ENCODE peak calls at places on chromosomes 3 and 15, in four cellular contexts. Z is heart right ventricle, Y is pancreas, F is neural progenitor cell. V is an unnamed sample.

GRCh38 chr15:93830221-93830765 is 401.1 kb upstream of the MCTP2 start:
- DNase-seq in Z (no peak), F (no peak), Y (no peak), V (no peak)

GRCh38 chr3:46895761-46896160 is 18.2 kb downstream of the PTH1R start:
- DNase-seq in Z (no peak), Y (peak), F (no peak), V (no peak)

GRCh38 chr15:65466901-65467300 is 44.2 kb upstream of the IGDCC4 start:
- DNase-seq in Z (no peak), F (no peak), Y (no peak), V (no peak)

GRCh38 chr3:123774474-123774873 is 109.7 kb downstream of the MYLK start:
- DNase-seq in Y (no peak), F (no peak), Z (no peak), V (no peak)

GRCh38 chr3:5071061-5071460 is 51.0 kb upstream of the ARL8B start:
- DNase-seq in F (no peak), Z (no peak), Y (no peak), V (no peak)

GRCh38 chr3:114313426-114313825 is 19.6 kb downstream of the TIGIT start:
- DNase-seq in F (no peak), Y (no peak), Z (no peak), V (no peak)

GRCh38 chr3:72155391-72156064 is 370.6 kb upstream of the PROK2 start:
- DNase-seq in F (no peak), Y (no peak), Z (peak), V (no peak)

GRCh38 chr3:158261371-158261991 is 151.6 kb downstream of the RSRC1 start:
- DNase-seq in Y (no peak), Z (no peak), F (peak), V (no peak)

GRCh38 chr15:66698971-66699370 is 3.1 kb upstream of the SMAD6 start:
- DNase-seq in F (peak), Z (no peak), Y (no peak), V (no peak)

GRCh38 chr3:46719735-46720271 is 2.1 kb upstream of the PRSS50 start:
- DNase-seq in F (peak), Y (peak), Z (no peak), V (no peak)

GRCh38 chr3:190807719-190808375 is 54.6 kb downstream of the GMNC start:
- DNase-seq in Z (peak), F (no peak), Y (peak), V (peak)

GRCh38 chr15:81091889-81092558 is 42.0 kb upstream of the CFAP161 start:
- DNase-seq in F (no peak), Y (no peak), Z (no peak), V (peak)

GRCh38 chr3:55486857-55487375 is at the start of gene WNT5A:
- DNase-seq in Z (peak), Y (peak), F (peak), V (no peak)

GRCh38 chr15:82081904-82082810 is 36.3 kb upstream of the MEX3B start:
- DNase-seq in Z (no peak), F (peak), Y (no peak), V (no peak)

GRCh38 chr15:74616020-74616939 is 644 bp downstream of the CLK3 start:
- DNase-seq in Z (peak), Y (peak), F (peak), V (peak)

GRCh38 chr3:157082305-157082981 is 77.5 kb downstream of the CCNL1 start:
- DNase-seq in Z (no peak), Y (no peak), F (no peak), V (no peak)

GRCh38 chr3:45081506-45081905 is 55.4 kb downstream of the CLEC3B start:
- DNase-seq in Z (no peak), Y (no peak), F (no peak), V (no peak)

DNA sequence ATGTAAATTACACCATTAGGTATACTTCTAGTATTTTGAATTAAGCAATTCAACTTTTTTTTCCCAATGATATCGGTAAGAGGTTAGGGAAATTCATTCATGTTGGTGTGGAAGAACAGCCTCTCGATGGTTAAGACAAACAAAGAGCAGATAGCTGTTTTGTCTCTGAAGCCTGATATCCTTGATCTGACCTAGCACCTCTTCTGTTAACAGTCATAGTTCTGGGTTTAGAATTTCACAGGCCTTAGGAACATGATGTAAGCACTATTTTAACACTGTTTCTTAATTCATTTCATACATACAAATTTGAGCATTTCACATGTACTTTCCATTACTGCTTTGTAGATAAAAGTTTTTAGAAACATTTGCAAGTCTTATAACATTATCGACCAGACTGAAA is 367.5 kb upstream of the ZNF385D start:
- DNase-seq in Y (no peak), F (no peak), Z (no peak), V (no peak)
- H3K27ac ChIP-seq in Y (no peak), F (no peak), Z (no peak), V (no peak)

DNA sequence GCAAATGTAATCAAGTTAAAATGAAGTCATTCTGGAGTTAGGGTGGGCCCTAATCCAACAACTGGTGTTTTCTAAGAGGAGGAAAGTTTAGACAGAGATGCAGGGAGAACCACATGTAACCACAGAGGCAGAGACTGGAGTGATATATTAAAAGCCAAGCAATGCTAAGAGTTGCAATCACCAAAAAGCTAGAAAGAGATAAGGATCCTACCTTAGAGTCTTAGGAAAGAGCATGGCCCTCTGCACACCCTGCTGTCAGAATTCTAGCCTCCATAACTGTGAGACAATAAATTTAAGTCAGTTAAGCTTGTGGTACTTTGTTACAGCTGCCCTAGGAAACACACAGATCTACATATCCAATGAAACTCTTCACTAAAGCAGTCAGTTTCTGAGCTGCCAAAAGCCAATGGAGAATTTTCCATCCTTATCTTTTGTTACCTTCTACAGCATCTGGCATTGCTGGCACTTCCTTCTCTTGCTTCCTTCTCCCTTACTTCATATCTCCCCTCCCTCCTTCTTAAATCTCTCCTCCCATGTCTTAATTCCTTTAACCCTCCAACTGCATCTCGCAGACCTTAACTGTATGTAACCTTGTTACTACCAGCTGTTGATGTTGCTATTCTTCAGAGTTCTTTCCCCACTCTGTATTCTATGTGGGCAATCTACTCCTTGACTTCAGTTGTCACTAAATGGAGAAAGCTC is 11.2 kb downstream of the DCBLD2 start:
- DNase-seq in Y (no peak), Z (no peak), F (no peak), V (no peak)
- H3K27ac ChIP-seq in Y (no peak), Z (no peak), F (no peak), V (no peak)

GRCh38 chr3:31958721-31959152 is 22.3 kb downstream of the OSBPL10 start:
- DNase-seq in F (no peak), Y (no peak), Z (no peak), V (no peak)
- H3K27ac ChIP-seq in F (no peak), Y (no peak), Z (no peak), V (no peak)

GRCh38 chr15:88986949-88987589 is 73.9 kb upstream of the MFGE8 start:
- DNase-seq in Y (no peak), Z (no peak), F (no peak), V (no peak)

GRCh38 chr15:88987951-88988671 is 74.9 kb upstream of the MFGE8 start:
- DNase-seq in Z (no peak), Y (no peak), F (no peak), V (no peak)

GRCh38 chr15:88989578-88989977 is 76.4 kb upstream of the MFGE8 start:
- DNase-seq in Z (no peak), F (no peak), Y (no peak), V (no peak)

GRCh38 chr15:88985547-88986393 is 72.6 kb upstream of the MFGE8 start:
- DNase-seq in Y (no peak), Z (no peak), F (no peak), V (no peak)

DNA sequence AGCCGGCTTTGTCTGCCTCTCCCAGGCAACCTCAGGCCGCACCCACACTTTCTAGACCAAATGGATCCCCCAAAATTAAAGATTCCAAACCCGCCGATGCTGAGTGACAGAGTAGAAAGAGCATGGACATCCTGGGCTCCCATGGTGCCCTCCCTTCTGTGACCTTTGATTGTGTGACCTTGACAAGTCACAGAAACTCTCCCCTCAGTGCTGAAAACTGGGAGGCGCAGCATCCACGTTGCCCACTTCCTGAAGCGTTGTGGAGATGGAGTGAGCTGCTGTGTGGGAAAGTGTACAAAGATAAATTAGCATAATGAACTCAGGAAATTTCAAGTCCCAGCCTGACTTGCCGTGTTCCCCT is 74.4 kb upstream of the MFGE8 start:
- DNase-seq in Y (no peak), Z (no peak), F (no peak), V (no peak)
- H3K27ac ChIP-seq in Y (no peak), Z (no peak), F (no peak), V (no peak)

DNA sequence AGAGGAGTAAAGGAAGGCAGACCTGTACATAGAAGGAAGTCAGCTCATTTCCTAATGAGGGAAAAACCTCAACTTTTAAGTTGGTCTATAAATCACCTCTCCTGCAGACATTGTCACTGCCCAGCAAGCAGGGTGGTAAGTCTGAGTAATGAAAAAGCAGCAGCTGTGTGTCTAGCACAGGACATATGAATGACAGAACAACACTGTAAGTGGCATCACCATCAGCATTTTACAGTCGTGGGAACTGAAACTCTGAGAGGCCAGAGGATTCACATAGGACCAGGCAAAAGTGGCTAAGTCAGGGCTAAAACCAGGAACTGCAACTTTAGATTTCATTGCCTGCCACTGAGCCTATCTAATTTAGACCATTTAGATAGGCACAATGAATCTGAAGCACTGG is 235.6 kb downstream of the CLSTN2 start:
- DNase-seq in Z (no peak), Y (no peak), F (no peak), V (no peak)
- H3K27ac ChIP-seq in Z (no peak), Y (no peak), F (no peak), V (no peak)

DNA sequence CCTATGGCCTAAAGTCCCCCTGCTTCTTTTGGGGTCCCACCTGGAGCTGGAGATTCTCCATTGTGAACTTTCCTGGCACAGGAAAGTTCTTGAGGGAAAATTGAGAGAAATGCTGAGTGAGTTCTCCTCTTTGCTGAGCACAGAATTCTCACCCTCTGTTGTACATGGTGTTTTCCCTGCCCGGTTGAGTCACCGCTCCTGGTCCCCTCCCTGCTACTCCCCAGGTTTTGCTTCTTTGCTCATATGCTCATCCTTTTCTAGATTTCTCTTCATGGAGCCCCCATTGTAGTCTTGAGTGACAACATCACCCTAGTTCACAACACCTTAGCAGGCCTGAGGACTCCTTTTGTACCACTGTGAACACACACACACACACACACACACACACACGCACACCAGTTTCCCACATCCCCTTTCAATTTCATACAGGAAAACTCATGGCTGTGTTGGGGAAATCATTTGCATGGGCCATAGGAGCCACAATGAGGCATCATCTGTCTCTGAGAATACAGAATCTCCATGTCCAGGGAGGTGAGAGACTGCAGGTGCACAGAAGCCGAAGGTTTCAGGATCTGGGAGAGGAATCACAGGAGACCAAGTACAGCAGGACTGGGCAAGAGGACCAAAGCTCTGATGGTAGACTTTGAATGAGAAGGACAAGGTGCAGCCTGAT is 585.3 kb downstream of the GOLGA6L6 start:
- DNase-seq in Z (no peak), Y (no peak), F (no peak), V (no peak)
- H3K27ac ChIP-seq in Z (no peak), Y (no peak), F (no peak), V (no peak)